ENCODE peak calls at places on chromosomes 6 and 20, in four cellular contexts. P is A549, L is spleen, A is astrocyte. W is an unnamed sample.

GRCh38 chr6:80454197-80454596 is 347.7 kb downstream of the BCKDHB start:
- DNase-seq in P (no peak), L (no peak), A (peak), W (no peak)

GRCh38 chr6:111462770-111463391 is 20.1 kb downstream of the REV3L start:
- DNase-seq in P (no peak), L (no peak), A (peak), W (no peak)

GRCh38 chr20:625360-625932 is 15.3 kb upstream of the TCF15 start:
- DNase-seq in P (no peak), L (no peak), A (no peak), W (no peak)

GRCh38 chr6:144351338-144351737 is 66.2 kb downstream of the UTRN start:
- DNase-seq in P (no peak), L (no peak), A (no peak), W (no peak)

GRCh38 chr6:158762787-158763439 is 56.3 kb downstream of the EZR start:
- DNase-seq in P (no peak), L (no peak), A (no peak), W (peak)

GRCh38 chr6:127539292-127539691 is 20.2 kb upstream of the MTCL3 start:
- DNase-seq in P (no peak), L (no peak), A (peak), W (no peak)

GRCh38 chr6:129795261-129795660 is 65.9 kb downstream of the TMEM244 start:
- DNase-seq in P (no peak), L (no peak), A (no peak), W (no peak)

GRCh38 chr6:93919365-93919764 is 500.0 kb upstream of the EPHA7 start:
- DNase-seq in P (no peak), L (no peak), A (no peak), W (no peak)

GRCh38 chr6:98848539-98849210 is 14.3 kb downstream of the POU3F2 start:
- DNase-seq in P (no peak), L (no peak), A (no peak), W (no peak)

GRCh38 chr6:149861603-149862423 is 2.3 kb downstream of the LRP11 start:
- DNase-seq in P (no peak), L (no peak), A (no peak), W (no peak)

GRCh38 chr6:140050232-140050995 is 676.0 kb upstream of the CITED2 start:
- DNase-seq in P (no peak), L (no peak), A (peak), W (no peak)

GRCh38 chr20:40584128-40584819 is 104.8 kb downstream of the MAFB start:
- DNase-seq in P (no peak), L (no peak), A (no peak), W (no peak)

GRCh38 chr6:99761701-99762100 is 155.1 kb downstream of the PRDM13 start:
- DNase-seq in P (no peak), L (no peak), A (no peak), W (no peak)

GRCh38 chr6:149336529-149336928 is 19.0 kb downstream of the TAB2 start:
- DNase-seq in P (no peak), L (no peak), A (no peak), W (no peak)

GRCh38 chr6:134590449-134590848 is 272.5 kb upstream of the SGK1 start:
- DNase-seq in P (no peak), L (no peak), A (peak), W (no peak)

GRCh38 chr6:29816030-29816429 is 11.6 kb upstream of the HLA-G start:
- DNase-seq in P (no peak), L (no peak), A (no peak), W (no peak)

GRCh38 chr6:2902470-2902762 is 693 bp downstream of the SERPINB9 start:
- DNase-seq in P (no peak), L (no peak), A (no peak), W (no peak)

GRCh38 chr6:148577687-148578488 is 168.9 kb upstream of the UST start:
- DNase-seq in P (peak), L (peak), A (peak), W (peak)

GRCh38 chr20:62622877-62623487 is 19.3 kb upstream of the SLCO4A1 start:
- DNase-seq in P (no peak), L (peak), A (no peak), W (no peak)

GRCh38 chr6:106426258-106426657 is 65.7 kb downstream of the CRYBG1 start:
- DNase-seq in P (no peak), L (no peak), A (no peak), W (no peak)

DNA sequence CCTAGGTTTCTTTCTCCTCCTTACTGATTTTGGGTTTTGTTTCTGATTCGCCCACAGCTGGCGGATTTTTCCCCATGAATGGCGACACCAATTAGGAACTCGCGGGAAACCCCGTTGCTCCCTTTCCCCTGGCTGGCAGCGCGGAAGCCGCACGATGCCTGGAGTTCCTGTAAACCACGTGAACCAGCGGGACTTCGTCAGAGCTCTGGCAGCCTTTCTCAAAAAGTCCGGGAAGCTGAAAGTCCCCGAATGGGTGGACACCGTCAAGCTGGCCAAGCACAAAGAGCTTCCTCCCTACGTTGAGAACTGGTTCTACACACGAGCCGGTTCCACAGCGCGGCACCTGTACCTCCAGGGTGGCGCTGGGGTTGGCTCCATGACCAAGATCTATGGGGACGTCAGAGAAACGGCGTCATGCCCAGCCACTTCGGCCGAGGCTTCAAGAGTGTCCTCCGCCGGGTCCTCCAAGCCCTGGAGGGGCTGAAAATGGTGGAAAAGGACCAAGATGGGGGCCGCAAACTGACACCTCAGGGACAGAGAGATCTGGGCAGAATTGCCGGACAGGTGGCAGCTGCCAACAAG is 3.2 kb upstream of the SEC23B start:
- DNase-seq in P (no peak), L (peak), A (no peak), W (peak)
- H3K27ac ChIP-seq in P (no peak), L (no peak), A (no peak), W (no peak)

GRCh38 chr6:40586800-40587201 is 363 bp downstream of the LRFN2 start:
- DNase-seq in P (no peak), L (no peak), A (no peak), W (peak)

GRCh38 chr6:40587240-40588069 is at the start of gene LRFN2:
- DNase-seq in P (peak), L (peak), A (peak), W (peak)

GRCh38 chr6:40586369-40586768 is 795 bp downstream of the LRFN2 start:
- DNase-seq in P (no peak), L (no peak), A (no peak), W (peak)

GRCh38 chr6:40588480-40588879 is 1.3 kb upstream of the LRFN2 start:
- DNase-seq in P (no peak), L (no peak), A (no peak), W (no peak)

DNA sequence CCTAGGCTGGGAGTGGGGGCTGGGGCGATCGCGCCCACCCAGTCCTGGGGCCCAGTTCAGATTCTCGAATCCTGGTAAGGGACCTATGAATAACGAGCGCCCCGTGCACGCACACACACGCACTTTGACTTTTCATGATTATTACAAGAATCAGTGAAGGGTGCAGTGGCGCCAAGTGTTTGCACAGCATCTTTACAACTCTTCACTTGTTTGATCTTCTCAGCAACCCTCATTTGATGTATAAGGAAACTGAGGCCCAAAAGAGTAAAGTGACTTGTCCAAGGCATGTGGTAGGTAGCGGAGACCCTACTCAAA is 863 bp upstream of the LRFN2 start:
- DNase-seq in P (no peak), L (no peak), A (no peak), W (no peak)
- TF ChIP-seq CTCF in P (no peak), L (no peak), A (no peak), W (no peak)

GRCh38 chr6:135883045-135883444 is 31.5 kb downstream of the PDE7B start:
- DNase-seq in P (no peak), L (no peak), A (no peak), W (no peak)
- H3K4me3 ChIP-seq in P (no peak), L (no peak), A (no peak), W (no peak)

GRCh38 chr6:12507641-12508040 is 208.9 kb upstream of the PHACTR1 start:
- DNase-seq in P (no peak), L (no peak), A (peak), W (no peak)
- H3K27ac ChIP-seq in P (no peak), L (no peak), A (no peak), W (no peak)

GRCh38 chr6:41505084-41506049 is 40.8 kb upstream of the FOXP4 start:
- DNase-seq in P (no peak), L (peak), A (peak), W (peak)

GRCh38 chr6:41504526-41505021 is 41.6 kb upstream of the FOXP4 start:
- DNase-seq in P (no peak), L (no peak), A (peak), W (no peak)

GRCh38 chr6:41503435-41503768 is 42.8 kb upstream of the FOXP4 start:
- DNase-seq in P (no peak), L (no peak), A (no peak), W (no peak)

GRCh38 chr6:41502607-41503434 is 43.4 kb upstream of the FOXP4 start:
- DNase-seq in P (no peak), L (no peak), A (peak), W (peak)

DNA sequence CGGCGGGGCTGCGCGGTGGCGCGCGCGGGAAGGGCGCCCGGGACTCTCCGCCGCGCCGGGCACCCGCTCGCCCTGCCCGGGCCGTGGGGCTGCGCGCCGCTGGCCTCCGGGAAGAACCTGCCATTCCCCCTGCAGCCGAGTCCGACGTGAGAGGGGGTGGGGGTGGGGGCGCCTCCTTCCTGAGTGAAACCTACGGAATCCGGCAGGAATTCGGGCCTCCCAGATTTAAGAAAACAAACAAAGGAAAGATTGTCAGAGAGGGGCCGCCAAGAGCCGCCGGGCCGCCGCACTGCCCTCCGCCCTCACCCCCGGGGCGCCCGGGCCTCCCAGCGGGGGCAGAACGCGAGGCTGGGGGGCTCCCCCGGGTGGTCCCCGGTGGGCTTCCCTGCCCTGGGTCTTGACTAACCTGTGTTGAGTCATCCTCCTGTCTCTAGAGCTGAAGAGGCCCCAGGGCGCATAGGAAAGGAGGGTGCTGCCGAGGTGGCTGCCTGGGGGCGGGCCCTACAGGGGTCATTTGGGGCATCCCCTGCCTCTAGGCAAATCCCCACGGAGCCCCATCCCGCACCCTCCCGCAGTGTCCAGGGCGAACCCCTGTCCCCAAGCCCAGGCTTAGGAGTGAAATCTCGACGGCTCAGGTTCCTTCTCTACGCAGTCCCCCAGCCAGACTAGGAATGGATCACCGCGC is 42.2 kb upstream of the FOXP4 start:
- DNase-seq in P (peak), L (no peak), A (peak), W (peak)
- TF ChIP-seq CTCF in P (no peak), L (no peak), A (no peak), W (no peak)

GRCh38 chr20:32670773-32671455 is 2.8 kb downstream of the C20orf203 start:
- DNase-seq in P (no peak), L (no peak), A (no peak), W (no peak)
- H3K4me3 ChIP-seq in P (no peak), L (no peak), A (no peak), W (no peak)

GRCh38 chr20:58720890-58721289 is 28.3 kb downstream of the NPEPL1 start:
- DNase-seq in P (no peak), L (peak), A (no peak), W (no peak)

GRCh38 chr20:58719258-58719657 is 26.7 kb downstream of the NPEPL1 start:
- DNase-seq in P (no peak), L (peak), A (no peak), W (no peak)

GRCh38 chr20:58718121-58718563 is 25.5 kb downstream of the NPEPL1 start:
- DNase-seq in P (no peak), L (peak), A (no peak), W (peak)

GRCh38 chr20:58718729-58719128 is 26.1 kb downstream of the NPEPL1 start:
- DNase-seq in P (no peak), L (peak), A (no peak), W (no peak)

DNA sequence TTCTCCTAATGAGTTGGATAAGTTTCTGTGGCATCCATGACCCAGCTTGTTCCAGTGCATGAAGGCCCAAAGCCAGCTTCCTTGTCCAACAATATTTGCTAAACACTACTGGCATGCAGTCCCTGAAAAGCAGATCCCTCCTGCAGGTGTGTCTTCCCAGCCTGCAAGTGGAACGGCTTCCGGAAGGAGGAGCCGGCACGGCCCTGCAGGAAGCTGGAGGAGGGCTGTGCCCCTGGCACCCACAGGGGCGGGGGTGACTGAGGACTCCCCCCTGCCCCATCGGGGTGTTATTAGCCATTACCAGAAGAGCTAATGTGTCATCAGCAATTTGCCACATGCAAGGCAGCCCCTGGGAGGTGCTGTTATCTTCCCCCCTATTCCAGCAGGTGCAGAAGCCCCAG is 27.4 kb downstream of the NPEPL1 start:
- DNase-seq in P (no peak), L (peak), A (no peak), W (no peak)
- H3K27ac ChIP-seq in P (no peak), L (no peak), A (no peak), W (no peak)